ENCODE peak calls at places on chromosome 17, in nine cellular contexts. O is stomach, V is GM12891, J is K562, T is sigmoid colon, W is suprapubic skin, F is transverse colon, Z is breast epithelium, X is HepG2. M is an unnamed sample.

GRCh38 chr17:46037722-46038255 is 38.7 kb downstream of the STH start:
- DNase-seq in O (no peak), V (no peak), J (no peak), T (no peak), W (no peak), F (no peak), Z (no peak), X (no peak), M (no peak)

GRCh38 chr17:55434721-55435120 is 13.1 kb upstream of the MMD start:
- DNase-seq in O (no peak), V (no peak), J (no peak), T (no peak), W (no peak), F (no peak), Z (no peak), X (no peak), M (no peak)

GRCh38 chr17:41552455-41552854 is 19.4 kb downstream of the KRT9 start:
- DNase-seq in O (no peak), V (no peak), J (no peak), T (no peak), W (no peak), F (no peak), Z (no peak), X (no peak), M (no peak)

GRCh38 chr17:57916925-57917858 is 38.0 kb downstream of the CUEDC1 start:
- DNase-seq in O (no peak), V (no peak), J (no peak), T (no peak), W (no peak), F (no peak), Z (no peak), X (peak; percentile 53), M (no peak)

GRCh38 chr17:78375401-78376079 is 2.9 kb upstream of the PGS1 start:
- DNase-seq in O (no peak), V (no peak), J (no peak), T (peak; percentile 87), W (no peak), F (no peak), Z (no peak), X (peak; percentile 89), M (no peak)

GRCh38 chr17:31321971-31322370 is 549 bp upstream of the EVI2A start:
- DNase-seq in O (no peak), V (no peak), J (no peak), T (no peak), W (no peak), F (no peak), Z (no peak), X (no peak), M (no peak)

GRCh38 chr17:35101036-35101435 is 18.6 kb downstream of the RAD51D start:
- DNase-seq in O (no peak), V (no peak), J (no peak), T (no peak), W (no peak), F (no peak), Z (no peak), X (no peak), M (no peak)

GRCh38 chr17:32610027-32610650 is 123.3 kb downstream of the CDK5R1 start:
- DNase-seq in O (no peak), V (no peak), J (no peak), T (no peak), W (no peak), F (no peak), Z (no peak), X (no peak), M (no peak)

GRCh38 chr17:65181237-65182061 is 44.3 kb downstream of the RGS9 start:
- DNase-seq in O (no peak), V (peak; percentile 45), J (no peak), T (no peak), W (no peak), F (no peak), Z (no peak), X (no peak), M (peak; percentile 49)

GRCh38 chr17:31394544-31394943 is 3.1 kb downstream of the RAB11FIP4 start:
- DNase-seq in O (peak; percentile 53), V (peak; percentile 54), J (peak; percentile 65), T (no peak), W (no peak), F (no peak), Z (no peak), X (peak; percentile 56), M (no peak)

GRCh38 chr17:9958586-9959281 is 53.7 kb upstream of the RCVRN start:
- DNase-seq in O (no peak), V (no peak), J (no peak), T (no peak), W (no peak), F (no peak), Z (peak; percentile 34), X (no peak), M (no peak)

GRCh38 chr17:41750866-41751265 is 16.4 kb upstream of the HAP1 start:
- DNase-seq in O (no peak), V (no peak), J (no peak), T (no peak), W (no peak), F (no peak), Z (no peak), X (no peak), M (no peak)

GRCh38 chr17:77556408-77557068 is 402.0 kb upstream of the TNRC6C start:
- DNase-seq in O (no peak), V (no peak), J (no peak), T (no peak), W (no peak), F (no peak), Z (no peak), X (no peak), M (no peak)

GRCh38 chr17:82101767-82102679 is 4.0 kb upstream of the FASN start:
- DNase-seq in O (peak; percentile 73), V (no peak), J (no peak), T (no peak), W (no peak), F (no peak), Z (no peak), X (peak; percentile 87), M (no peak)

GRCh38 chr17:81603846-81604610 is 32.9 kb downstream of the NPLOC4 start:
- DNase-seq in O (no peak), V (no peak), J (no peak), T (no peak), W (no peak), F (no peak), Z (no peak), X (no peak), M (no peak)

GRCh38 chr17:34366529-34367107 is 3.6 kb upstream of the CCL1 start:
- DNase-seq in O (no peak), V (no peak), J (no peak), T (no peak), W (no peak), F (no peak), Z (no peak), X (no peak), M (no peak)

GRCh38 chr17:36773039-36773438 is 164.2 kb upstream of the LHX1 start:
- DNase-seq in O (no peak), V (no peak), J (no peak), T (no peak), W (no peak), F (no peak), Z (no peak), X (no peak), M (no peak)

GRCh38 chr17:72390675-72391501 is 270.1 kb downstream of the SOX9 start:
- DNase-seq in O (no peak), V (no peak), J (no peak), T (no peak), W (no peak), F (no peak), Z (no peak), X (no peak), M (no peak)
- TF ChIP-seq POLR2AphosphoS5 in O (no peak), V (no peak), J (no peak), T (no peak), W (no peak), F (no peak), Z (no peak), X (no peak), M (no peak)

GRCh38 chr17:49748223-49748622 is 15.7 kb downstream of the FAM117A start:
- DNase-seq in O (no peak), V (no peak), J (no peak), T (no peak), W (no peak), F (no peak), Z (no peak), X (no peak), M (no peak)

GRCh38 chr17:49746791-49747490 is 17.0 kb downstream of the FAM117A start:
- DNase-seq in O (no peak), V (no peak), J (no peak), T (no peak), W (no peak), F (peak; percentile 57), Z (no peak), X (no peak), M (no peak)

GRCh38 chr17:49747632-49748031 is 16.3 kb downstream of the FAM117A start:
- DNase-seq in O (no peak), V (no peak), J (no peak), T (no peak), W (no peak), F (no peak), Z (no peak), X (peak; percentile 74), M (no peak)

GRCh38 chr17:49749730-49750129 is 14.2 kb downstream of the FAM117A start:
- DNase-seq in O (no peak), V (no peak), J (no peak), T (no peak), W (no peak), F (no peak), Z (no peak), X (no peak), M (no peak)

GRCh38 chr17:49748791-49749190 is 15.1 kb downstream of the FAM117A start:
- DNase-seq in O (no peak), V (peak; percentile 44), J (no peak), T (no peak), W (no peak), F (peak; percentile 61), Z (no peak), X (no peak), M (peak; percentile 57)
- TF ChIP-seq POLR2A in O (no peak), V (peak; percentile 55), J (no peak), T (no peak), W (no peak), F (no peak), Z (no peak), X (no peak), M (no peak)

GRCh38 chr17:28839221-28839620 is 3.4 kb downstream of the FAM222B start:
- DNase-seq in O (no peak), V (no peak), J (no peak), T (no peak), W (no peak), F (no peak), Z (no peak), X (no peak), M (no peak)
- TF ChIP-seq POLR2AphosphoS5 in O (no peak), V (no peak), J (no peak), T (no peak), W (no peak), F (no peak), Z (no peak), X (no peak), M (no peak)

GRCh38 chr17:43220511-43221125 is 7.8 kb downstream of the CCDC200 start:
- DNase-seq in O (no peak), V (no peak), J (no peak), T (peak; percentile 35), W (no peak), F (no peak), Z (no peak), X (no peak), M (no peak)

GRCh38 chr17:43224146-43224705 is 4.2 kb downstream of the CCDC200 start:
- DNase-seq in O (no peak), V (no peak), J (no peak), T (peak; percentile 7), W (peak; percentile 32), F (no peak), Z (no peak), X (no peak), M (no peak)

GRCh38 chr17:43226393-43226792 is 2.0 kb downstream of the CCDC200 start:
- DNase-seq in O (no peak), V (no peak), J (no peak), T (peak; percentile 19), W (no peak), F (no peak), Z (no peak), X (no peak), M (no peak)
- TF ChIP-seq POLR2A in O (no peak), V (no peak), J (no peak), T (no peak), W (no peak), F (no peak), Z (no peak), X (no peak), M (no peak)

M was measured in GM12892.